ENCODE peak calls at places on chromosomes 2 and 18, in six cellular contexts. Y, P, N, R, K and T are unnamed samples.

GRCh38 chr2:26598336-26599006 is 42.7 kb downstream of the CIB4 start:
- DNase-seq in K (no peak), P (no peak), R (peak), Y (no peak), N (no peak), T (no peak)

GRCh38 chr2:216362730-216363129 is 9.6 kb downstream of the MARCHF4 start:
- DNase-seq in Y (no peak), P (peak), R (no peak), K (no peak), N (no peak), T (no peak)

GRCh38 chr18:68033466-68033865 is 516.9 kb upstream of the DSEL start:
- DNase-seq in K (no peak), Y (no peak), P (no peak), N (no peak), R (no peak), T (no peak)

GRCh38 chr2:45651415-45652089 is at the start of gene PRKCE:
- DNase-seq in N (peak), R (peak), K (peak), P (no peak), Y (peak), T (peak)

GRCh38 chr2:105746177-105747080 is 1.7 kb downstream of the NCK2 start:
- DNase-seq in K (peak), R (peak), Y (peak), P (no peak), N (peak), T (peak)

GRCh38 chr18:68314403-68314802 is 400.5 kb downstream of the TMX3 start:
- DNase-seq in R (no peak), P (peak), K (no peak), N (no peak), Y (no peak), T (no peak)

GRCh38 chr2:57432528-57432927 is 614.1 kb upstream of the VRK2 start:
- DNase-seq in N (no peak), K (no peak), Y (no peak), P (peak), R (no peak), T (no peak)

GRCh38 chr2:203427061-203427460 is 98.9 kb downstream of the ABI2 start:
- DNase-seq in P (peak), N (no peak), K (no peak), Y (no peak), R (no peak), T (no peak)

GRCh38 chr2:628651-629050 is 48.6 kb downstream of the TMEM18 start:
- DNase-seq in K (no peak), P (no peak), N (no peak), R (no peak), Y (no peak), T (no peak)

GRCh38 chr2:46876741-46877384 is 38.7 kb downstream of the MCFD2 start:
- DNase-seq in R (peak), K (peak), Y (peak), P (peak), N (peak), T (peak)

GRCh38 chr2:25323042-25323514 is 18.6 kb downstream of the DNMT3A start:
- DNase-seq in P (peak), Y (no peak), K (no peak), R (peak), N (peak), T (no peak)

DNA sequence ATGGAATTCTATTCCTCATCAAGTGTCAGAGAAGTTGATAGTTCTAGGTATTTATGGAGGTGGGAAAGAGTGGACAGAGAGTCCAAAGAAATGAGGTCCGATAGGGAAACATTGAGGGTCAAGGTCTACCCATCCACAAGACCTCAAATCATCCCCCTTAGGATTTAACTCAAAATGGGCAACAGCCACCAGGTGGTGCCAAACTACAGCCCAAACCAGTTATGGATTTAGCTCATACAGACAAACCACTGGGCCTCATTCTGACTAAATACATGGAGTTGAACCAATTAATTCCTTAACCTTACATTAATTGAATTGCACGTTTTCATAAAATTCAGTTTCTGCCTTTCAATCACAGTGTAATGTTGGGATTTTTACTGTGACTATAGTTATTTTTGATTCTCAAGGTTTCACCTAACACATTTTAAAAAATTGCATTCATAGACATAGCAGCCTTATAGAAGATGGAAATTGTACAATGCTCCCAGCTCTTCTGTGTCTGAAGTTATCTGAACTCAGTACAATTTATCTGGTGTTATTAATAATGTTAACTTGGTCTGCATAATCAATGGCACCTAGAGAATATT is 98.2 kb upstream of the HNMT start:
- DNase-seq in R (peak), Y (peak), N (peak), K (peak), P (peak), T (peak)
- TF ChIP-seq CTCF in R (peak), Y (peak), N (peak), K (peak), P (peak), T (peak)

DNA sequence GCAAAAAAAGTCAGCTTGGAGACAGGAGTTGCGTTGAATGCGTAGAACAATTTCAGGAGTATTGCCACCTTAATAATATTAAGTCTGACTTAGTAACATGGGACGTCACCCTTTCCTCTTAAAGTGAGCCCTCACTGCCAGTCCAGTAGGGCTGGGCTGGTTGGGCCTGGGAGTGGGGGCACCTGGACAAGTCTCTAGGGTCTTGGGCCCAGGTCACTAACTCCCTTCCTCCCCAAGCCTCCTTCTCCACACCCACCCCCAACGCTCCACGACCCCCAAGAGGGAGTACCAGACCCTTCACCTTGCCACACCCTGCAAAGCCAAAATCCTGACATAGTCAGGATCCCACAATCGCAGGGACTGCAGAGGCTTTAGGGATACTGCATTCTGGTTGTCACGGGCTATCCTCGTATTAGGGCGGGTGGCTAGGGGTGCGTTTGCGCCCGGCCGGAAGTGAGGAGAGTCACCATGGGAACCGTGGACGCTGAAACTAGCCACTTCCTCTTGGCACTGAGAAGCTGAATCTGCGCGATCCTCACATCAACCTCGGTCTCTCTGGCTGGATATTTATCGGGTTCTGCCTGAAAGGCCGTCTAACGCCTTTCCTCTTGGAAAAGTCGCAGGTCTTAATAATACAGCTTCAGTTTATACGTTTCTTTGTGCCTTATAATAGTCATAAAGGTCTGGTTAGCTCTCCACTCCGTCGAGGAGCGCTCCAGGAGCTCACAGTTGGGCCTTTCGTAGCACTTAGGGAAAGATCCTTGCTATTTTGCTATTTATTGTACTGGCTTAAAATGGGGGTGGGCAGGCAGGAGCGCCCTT is 10.3 kb upstream of the CXXC1 start:
- DNase-seq in K (peak), Y (peak), R (peak), P (peak), N (peak), T (peak)
- H3K4me3 ChIP-seq in K (peak), Y (peak), R (peak), P (peak), N (peak), T (peak)

GRCh38 chr18:80198994-80199748 is 48.1 kb downstream of the PARD6G start:
- DNase-seq in P (no peak), Y (no peak), K (no peak), R (no peak), N (no peak), T (no peak)

GRCh38 chr18:80201739-80202138 is 45.6 kb downstream of the PARD6G start:
- DNase-seq in R (no peak), Y (no peak), K (no peak), N (no peak), P (no peak), T (no peak)

GRCh38 chr18:80200932-80201672 is 46.2 kb downstream of the PARD6G start:
- DNase-seq in N (no peak), R (no peak), Y (no peak), K (no peak), P (no peak), T (no peak)

GRCh38 chr18:80198391-80198790 is 48.9 kb downstream of the PARD6G start:
- DNase-seq in R (no peak), K (no peak), N (no peak), P (no peak), Y (no peak), T (no peak)

DNA sequence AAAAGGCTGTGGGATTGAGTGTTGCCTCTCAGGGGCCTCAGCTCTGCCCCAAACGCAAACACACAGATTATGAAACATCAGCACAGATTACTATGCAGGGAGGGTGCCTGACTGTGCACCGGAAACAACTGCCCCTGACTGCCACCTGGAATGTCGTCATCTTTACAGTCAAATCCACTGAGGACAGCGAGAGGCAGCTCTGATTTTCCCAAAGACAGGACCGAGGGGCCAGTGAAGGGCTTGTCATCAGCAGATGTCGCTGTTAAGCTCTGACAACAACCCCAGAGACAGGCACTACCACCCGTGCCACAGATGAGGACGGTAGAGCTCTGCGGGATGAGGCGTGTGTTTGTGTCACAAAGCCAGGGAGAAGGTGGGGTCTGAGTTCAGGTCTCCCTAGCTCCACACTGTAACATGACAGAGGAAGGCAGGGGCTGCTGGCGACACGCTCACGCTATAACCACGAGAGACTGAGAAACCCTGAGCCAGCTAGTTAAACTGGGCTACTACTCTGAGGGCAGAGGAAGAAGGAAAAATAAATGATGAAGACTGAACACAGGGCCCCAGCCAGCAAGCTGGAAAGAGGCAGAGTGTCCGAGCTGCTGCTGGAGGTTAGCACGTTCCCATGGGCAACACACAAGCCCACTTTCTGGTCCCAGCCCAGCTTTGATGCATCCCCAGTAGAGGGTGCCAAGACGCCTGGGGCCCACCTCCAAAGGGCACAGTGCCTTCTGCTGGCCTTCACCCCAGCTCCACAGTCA is 47.0 kb downstream of the PARD6G start:
- DNase-seq in K (no peak), P (no peak), R (peak), Y (no peak), N (peak), T (no peak)
- TF ChIP-seq CTCF in K (peak), P (no peak), R (peak), Y (no peak), N (peak), T (no peak)

DNA sequence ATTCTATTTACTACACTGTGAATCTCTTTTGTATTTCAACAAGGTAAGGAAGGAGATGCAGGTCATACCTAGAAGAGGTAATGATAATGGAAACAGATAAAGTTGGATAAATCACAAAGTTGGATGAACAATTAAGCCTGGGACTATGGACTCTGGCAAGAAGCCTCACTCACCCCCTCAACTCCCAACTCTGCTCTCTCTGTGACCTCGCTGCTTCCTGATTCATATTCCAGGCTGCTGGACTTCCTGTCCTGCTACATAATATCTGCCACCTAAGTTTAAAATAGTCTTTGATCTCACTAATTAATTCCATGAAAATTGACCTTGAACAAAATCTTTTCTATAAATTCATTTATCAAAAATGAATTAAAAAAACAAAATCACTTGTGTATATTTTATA is 215.3 kb downstream of the CALCRL start:
- DNase-seq in Y (no peak), R (no peak), P (no peak), N (no peak), K (no peak), T (no peak)
- H3K4me3 ChIP-seq in Y (no peak), R (no peak), P (no peak), N (no peak), K (no peak), T (no peak)

DNA sequence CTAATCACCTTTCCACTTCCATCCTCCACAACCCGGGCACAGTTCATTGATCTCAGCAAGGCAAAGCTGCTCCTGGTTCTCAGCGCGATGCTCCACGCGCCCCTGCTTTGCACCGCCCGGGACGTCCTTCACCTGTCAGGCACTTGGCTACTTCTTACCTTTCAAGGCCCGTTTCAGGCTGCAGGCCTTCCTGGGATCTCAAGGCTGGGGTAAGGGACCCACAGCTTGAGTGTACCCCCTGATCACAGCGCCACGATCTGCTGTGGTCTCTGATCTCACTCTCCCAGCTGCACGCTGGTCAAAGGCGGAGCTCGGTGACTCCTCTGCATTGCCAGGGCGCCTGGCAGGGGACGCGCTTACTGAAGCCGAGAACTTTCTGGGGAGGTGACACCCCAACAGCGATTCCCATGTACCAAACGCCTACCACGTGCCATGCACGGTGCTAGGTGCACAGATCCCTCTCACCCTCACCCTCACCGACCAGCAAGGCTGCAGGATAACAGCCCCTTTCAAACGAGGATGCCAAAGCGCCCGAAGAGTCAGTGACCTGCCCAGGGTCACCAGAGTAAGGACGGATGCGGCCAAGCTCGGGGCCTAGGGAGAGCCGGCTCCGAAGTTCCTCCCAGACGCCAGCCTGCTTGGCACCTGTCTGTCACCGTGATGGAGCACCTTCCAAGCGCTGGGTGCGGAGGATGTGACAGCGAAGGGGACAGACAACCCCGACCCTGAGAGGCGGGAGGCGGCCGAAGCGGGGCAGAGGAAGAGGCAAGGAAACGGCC is 818 bp downstream of the ITGB1BP1 start:
- DNase-seq in R (peak), Y (peak), K (peak), N (peak), P (no peak), T (peak)
- TF ChIP-seq CTCF in R (peak), Y (no peak), K (peak), N (no peak), P (no peak), T (no peak)

DNA sequence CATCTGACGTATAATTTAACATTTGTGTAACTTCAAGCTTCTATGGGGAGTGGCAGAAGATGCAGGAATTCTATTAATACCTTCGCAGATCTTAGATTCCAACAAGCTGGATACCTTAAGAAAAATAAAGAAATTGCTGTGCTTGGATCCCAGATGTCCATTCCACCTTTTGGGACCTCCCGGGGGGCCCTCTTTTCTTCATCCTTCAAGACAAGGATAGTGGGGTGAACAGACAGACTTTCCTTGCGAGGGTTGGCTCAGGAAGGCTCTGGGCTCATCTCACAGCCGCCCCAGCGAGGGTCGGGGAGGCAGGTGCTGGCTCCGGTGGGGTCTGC is 509 bp upstream of the RNF144A start:
- DNase-seq in Y (no peak), K (no peak), N (peak), P (no peak), R (no peak), T (no peak)
- H3K4me3 ChIP-seq in Y (no peak), K (no peak), N (peak), P (peak), R (peak), T (no peak)

GRCh38 chr2:117973498-117974082 is 40.3 kb downstream of the CCDC93 start:
- DNase-seq in P (no peak), K (no peak), Y (no peak), N (no peak), R (no peak), T (no peak)

GRCh38 chr2:117963446-117963845 is 50.4 kb downstream of the CCDC93 start:
- DNase-seq in R (no peak), Y (no peak), P (peak), N (no peak), K (no peak), T (no peak)

GRCh38 chr2:117967981-117968723 is 45.7 kb downstream of the CCDC93 start:
- DNase-seq in Y (no peak), P (peak), K (no peak), R (no peak), N (no peak), T (no peak)

GRCh38 chr2:117972466-117973123 is 41.3 kb downstream of the CCDC93 start:
- DNase-seq in K (no peak), P (peak), N (no peak), R (no peak), Y (no peak), T (no peak)

GRCh38 chr2:117968724-117969121 is 45.1 kb downstream of the CCDC93 start:
- DNase-seq in P (no peak), N (no peak), Y (no peak), R (no peak), K (no peak), T (no peak)
- TF ChIP-seq CTCF in P (no peak), N (peak), Y (no peak), R (peak), K (no peak), T (no peak)

DNA sequence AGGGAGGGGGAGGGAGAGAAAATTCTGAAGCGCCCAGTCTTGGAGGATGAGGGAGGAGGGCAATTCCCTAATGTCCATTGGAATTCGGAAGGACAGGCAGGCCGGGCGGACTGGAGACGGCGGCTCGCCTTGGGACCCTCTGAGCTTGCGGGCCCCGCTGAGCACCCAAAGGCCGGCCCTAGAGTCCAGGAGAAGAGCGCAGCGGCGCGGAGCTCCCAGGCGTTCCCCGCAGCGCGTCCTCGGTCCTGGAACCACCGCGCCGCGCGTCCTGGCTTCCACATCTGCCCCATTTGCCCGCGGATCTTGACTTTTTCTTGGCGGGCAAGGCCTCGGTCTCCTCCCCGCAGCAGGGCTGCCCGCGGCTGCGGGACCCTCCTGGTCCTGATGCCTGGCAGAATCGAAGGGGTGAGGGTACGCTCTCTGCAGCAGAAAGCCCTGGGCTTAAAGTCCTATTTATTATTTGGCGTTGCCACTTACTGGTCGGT is 675 bp upstream of the MLPH start:
- DNase-seq in Y (peak), N (peak), K (no peak), R (no peak), P (no peak), T (no peak)
- H3K4me3 ChIP-seq in Y (peak), N (peak), K (no peak), R (no peak), P (peak), T (no peak)

GRCh38 chr2:63538409-63538808 is 49.9 kb downstream of the WDPCP start:
- DNase-seq in N (no peak), K (no peak), R (no peak), P (no peak), Y (no peak), T (no peak)

GRCh38 chr2:63539416-63540162 is 48.7 kb downstream of the WDPCP start:
- DNase-seq in N (no peak), P (no peak), K (no peak), Y (no peak), R (no peak), T (no peak)

GRCh38 chr2:63545023-63545422 is 43.3 kb downstream of the WDPCP start:
- DNase-seq in Y (no peak), N (peak), R (no peak), P (no peak), K (no peak), T (no peak)

DNA sequence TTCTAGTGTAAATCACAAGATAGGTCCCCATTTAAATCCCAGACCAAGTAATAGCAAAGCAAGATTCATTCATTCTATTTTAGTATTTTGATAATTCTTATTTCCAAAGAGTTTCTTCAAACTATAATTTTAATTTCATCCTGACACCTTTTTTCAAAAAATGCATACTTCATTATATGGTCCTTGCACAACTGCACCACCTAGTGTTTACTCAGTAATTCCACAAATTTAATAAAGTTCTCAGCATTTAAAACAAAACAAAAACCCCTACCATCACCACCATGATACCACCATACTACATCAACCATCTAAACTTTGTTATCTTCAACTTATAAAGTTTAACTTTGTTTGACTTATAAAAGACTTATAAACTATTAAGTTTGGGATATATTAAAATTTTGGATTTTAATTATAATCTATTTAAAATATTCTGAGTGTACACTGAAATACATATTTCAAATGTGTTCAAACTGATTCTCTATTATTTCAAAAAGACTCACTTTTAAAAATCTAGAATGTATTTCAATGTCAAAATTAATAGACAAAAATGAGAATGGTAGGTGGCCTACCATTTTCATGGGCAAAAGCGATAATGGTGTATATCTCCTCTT is 44.2 kb downstream of the WDPCP start:
- DNase-seq in N (peak), K (peak), Y (no peak), R (no peak), P (no peak), T (peak)
- TF ChIP-seq CTCF in N (peak), K (peak), Y (peak), R (peak), P (peak), T (peak)